ENCODE peak calls at places on chromosomes 6 and 20, in six cellular contexts. L is lung microvascular endothelial cell; V is EL; N is iPS-NIHi11; K is stimulated activated CD4-positive, alpha-beta T cell treated with anti-CD3 and anti-CD28 coated beads, Interleukin-4, amount 100 ng/mL, for 24 hours; G is kidney tubule cell. M is an unnamed sample.

GRCh38 chr20:57421258-57422220 is 30.3 kb downstream of the RBM38 start:
- DNase-seq in N (no peak), L (no peak), K (no peak), V (no peak), G (no peak), M (no peak)

GRCh38 chr6:166419268-166419667 is 36.5 kb upstream of the MPC1 start:
- DNase-seq in N (no peak), L (no peak), K (peak; percentile 61), V (peak; percentile 19), G (peak; percentile 33), M (peak; percentile 64)

GRCh38 chr6:87139236-87139635 is 16.1 kb upstream of the ZNF292 start:
- DNase-seq in V (peak; percentile 61), L (peak; percentile 79), G (peak; percentile 55), K (peak; percentile 65), N (peak; percentile 54), M (peak; percentile 55)

GRCh38 chr6:6405031-6405430 is 84.6 kb upstream of the F13A1 start:
- DNase-seq in G (no peak), V (no peak), L (peak; percentile 7), K (no peak), N (no peak), M (no peak)

GRCh38 chr20:17614176-17614811 is 44.4 kb downstream of the DSTN start:
- DNase-seq in K (no peak), N (no peak), V (no peak), L (no peak), G (peak; percentile 35), M (peak; percentile 23)

GRCh38 chr6:49540614-49541013 is 9.9 kb upstream of the C6orf141 start:
- DNase-seq in G (no peak), L (no peak), N (no peak), V (no peak), K (no peak), M (no peak)

GRCh38 chr6:49082611-49083010 is 380.4 kb downstream of the MMUT start:
- DNase-seq in L (no peak), V (peak; percentile 6), G (no peak), K (no peak), N (no peak), M (no peak)

GRCh38 chr6:140485740-140486467 is 1111.5 kb upstream of the CITED2 start:
- DNase-seq in L (peak; percentile 27), N (peak; percentile 10), V (peak; percentile 89), K (no peak), G (peak; percentile 91), M (peak; percentile 92)

GRCh38 chr6:90170601-90171000 is 126.0 kb downstream of the BACH2 start:
- DNase-seq in N (no peak), K (no peak), L (no peak), G (no peak), V (no peak), M (no peak)

GRCh38 chr6:39378175-39378889 is 55.8 kb upstream of the KCNK16 start:
- DNase-seq in K (no peak), V (no peak), N (no peak), L (no peak), G (no peak), M (no peak)